ENCODE peak calls at places on chromosomes 16 and 17, in seven cellular contexts. One of them, this sample, is unnamed.

GRCh38 chr17:27408891-27409290 is 47.4 kb upstream of the KSR1 start:
- DNase-seq in adrenal gland: no peak
- DNase-seq in fibroblast of pulmonary artery: peak; percentile 44
- DNase-seq in stomach: peak; percentile 10
- DNase-seq in SK-N-MC: no peak
- DNase-seq in astrocyte of the spinal cord: peak; percentile 41
- DNase-seq in uterus: no peak
- DNase-seq in this sample: no peak

GRCh38 chr16:78689031-78689430 is 589.6 kb downstream of the WWOX start:
- DNase-seq in adrenal gland: no peak
- DNase-seq in fibroblast of pulmonary artery: peak; percentile 50
- DNase-seq in stomach: no peak
- DNase-seq in SK-N-MC: no peak
- DNase-seq in astrocyte of the spinal cord: peak; percentile 4
- DNase-seq in uterus: peak; percentile 42
- DNase-seq in this sample: no peak

GRCh38 chr17:38608648-38609047 is 2.9 kb upstream of the SRCIN1 start:
- DNase-seq in adrenal gland: no peak
- DNase-seq in fibroblast of pulmonary artery: no peak
- DNase-seq in stomach: peak; percentile 85
- DNase-seq in SK-N-MC: no peak
- DNase-seq in astrocyte of the spinal cord: no peak
- DNase-seq in uterus: no peak
- DNase-seq in this sample: no peak

GRCh38 chr17:62804822-62805221 is 3.3 kb downstream of the MARCHF10 start:
- DNase-seq in adrenal gland: no peak
- DNase-seq in fibroblast of pulmonary artery: peak; percentile 87
- DNase-seq in stomach: no peak
- DNase-seq in SK-N-MC: no peak
- DNase-seq in astrocyte of the spinal cord: no peak
- DNase-seq in uterus: no peak
- DNase-seq in this sample: no peak

GRCh38 chr16:22692916-22693646 is 120.9 kb upstream of the HS3ST2 start:
- DNase-seq in adrenal gland: no peak
- DNase-seq in fibroblast of pulmonary artery: no peak
- DNase-seq in stomach: no peak
- DNase-seq in SK-N-MC: no peak
- DNase-seq in astrocyte of the spinal cord: no peak
- DNase-seq in uterus: no peak
- DNase-seq in this sample: no peak

GRCh38 chr17:28055546-28056275 is 13.2 kb downstream of the NLK start:
- DNase-seq in adrenal gland: no peak
- DNase-seq in fibroblast of pulmonary artery: no peak
- DNase-seq in stomach: no peak
- DNase-seq in SK-N-MC: no peak
- DNase-seq in astrocyte of the spinal cord: no peak
- DNase-seq in uterus: no peak
- DNase-seq in this sample: no peak

GRCh38 chr16:17327671-17328335 is 143.0 kb downstream of the XYLT1 start:
- DNase-seq in adrenal gland: no peak
- DNase-seq in fibroblast of pulmonary artery: no peak
- DNase-seq in stomach: no peak
- DNase-seq in SK-N-MC: no peak
- DNase-seq in astrocyte of the spinal cord: no peak
- DNase-seq in uterus: no peak
- DNase-seq in this sample: no peak

GRCh38 chr17:43366809-43367587 is 31.8 kb upstream of the ARL4D start:
- DNase-seq in adrenal gland: no peak
- DNase-seq in fibroblast of pulmonary artery: no peak
- DNase-seq in stomach: no peak
- DNase-seq in SK-N-MC: no peak
- DNase-seq in astrocyte of the spinal cord: no peak
- DNase-seq in uterus: no peak
- DNase-seq in this sample: no peak

GRCh38 chr17:17763136-17763535 is 73.7 kb downstream of the SREBF1 start:
- DNase-seq in adrenal gland: no peak
- DNase-seq in fibroblast of pulmonary artery: no peak
- DNase-seq in stomach: no peak
- DNase-seq in SK-N-MC: no peak
- DNase-seq in astrocyte of the spinal cord: no peak
- DNase-seq in uterus: no peak
- DNase-seq in this sample: no peak

GRCh38 chr16:67842509-67843342 is 606 bp downstream of the THAP11 start:
- DNase-seq in adrenal gland: peak; percentile 64
- DNase-seq in fibroblast of pulmonary artery: peak; percentile 56
- DNase-seq in stomach: peak; percentile 49
- DNase-seq in SK-N-MC: no peak
- DNase-seq in astrocyte of the spinal cord: peak; percentile 58
- DNase-seq in uterus: no peak
- DNase-seq in this sample: no peak

GRCh38 chr17:60425626-60426025 is 3.3 kb downstream of the CHCT1 start:
- DNase-seq in adrenal gland: no peak
- DNase-seq in fibroblast of pulmonary artery: no peak
- DNase-seq in stomach: no peak
- DNase-seq in SK-N-MC: no peak
- DNase-seq in astrocyte of the spinal cord: no peak
- DNase-seq in uterus: no peak
- DNase-seq in this sample: no peak

GRCh38 chr16:3074860-3075545 is 9.6 kb downstream of the IL32 start:
- DNase-seq in adrenal gland: no peak
- DNase-seq in fibroblast of pulmonary artery: no peak
- DNase-seq in stomach: peak; percentile 46
- DNase-seq in SK-N-MC: no peak
- DNase-seq in astrocyte of the spinal cord: no peak
- DNase-seq in uterus: no peak
- DNase-seq in this sample: no peak

GRCh38 chr16:69089091-69089912 is 16.2 kb upstream of the HAS3 start:
- DNase-seq in adrenal gland: peak; percentile 71
- DNase-seq in fibroblast of pulmonary artery: no peak
- DNase-seq in stomach: peak; percentile 40
- DNase-seq in SK-N-MC: no peak
- DNase-seq in astrocyte of the spinal cord: no peak
- DNase-seq in uterus: no peak
- DNase-seq in this sample: no peak

GRCh38 chr16:24409045-24409444 is 130.3 kb upstream of the RBBP6 start:
- DNase-seq in adrenal gland: no peak
- DNase-seq in fibroblast of pulmonary artery: no peak
- DNase-seq in stomach: no peak
- DNase-seq in SK-N-MC: no peak
- DNase-seq in astrocyte of the spinal cord: no peak
- DNase-seq in uterus: no peak
- DNase-seq in this sample: no peak

GRCh38 chr16:3738128-3738527 is 20.8 kb upstream of the TRAP1 start:
- DNase-seq in adrenal gland: peak; percentile 9
- DNase-seq in fibroblast of pulmonary artery: no peak
- DNase-seq in stomach: no peak
- DNase-seq in SK-N-MC: no peak
- DNase-seq in astrocyte of the spinal cord: no peak
- DNase-seq in uterus: no peak
- DNase-seq in this sample: no peak

GRCh38 chr17:9389116-9389515 is 186.5 kb downstream of the STX8 start:
- DNase-seq in adrenal gland: no peak
- DNase-seq in fibroblast of pulmonary artery: peak; percentile 85
- DNase-seq in stomach: no peak
- DNase-seq in SK-N-MC: no peak
- DNase-seq in astrocyte of the spinal cord: peak; percentile 77
- DNase-seq in uterus: no peak
- DNase-seq in this sample: peak; percentile 76

GRCh38 chr16:84700518-84701277 is 898 bp downstream of the USP10 start:
- DNase-seq in adrenal gland: peak; percentile 37
- DNase-seq in fibroblast of pulmonary artery: peak; percentile 30
- DNase-seq in stomach: no peak
- DNase-seq in SK-N-MC: no peak
- DNase-seq in astrocyte of the spinal cord: no peak
- DNase-seq in uterus: no peak
- DNase-seq in this sample: no peak

GRCh38 chr16:80659865-80660264 is 119.1 kb downstream of the DYNLRB2 start:
- DNase-seq in adrenal gland: no peak
- DNase-seq in fibroblast of pulmonary artery: no peak
- DNase-seq in stomach: no peak
- DNase-seq in SK-N-MC: no peak
- DNase-seq in astrocyte of the spinal cord: no peak
- DNase-seq in uterus: no peak
- DNase-seq in this sample: no peak

GRCh38 chr16:80655751-80656150 is 115.0 kb downstream of the DYNLRB2 start:
- DNase-seq in adrenal gland: no peak
- DNase-seq in fibroblast of pulmonary artery: no peak
- DNase-seq in stomach: no peak
- DNase-seq in SK-N-MC: no peak
- DNase-seq in astrocyte of the spinal cord: no peak
- DNase-seq in uterus: no peak
- DNase-seq in this sample: no peak

GRCh38 chr16:80654094-80654862 is 113.5 kb downstream of the DYNLRB2 start:
- DNase-seq in adrenal gland: no peak
- DNase-seq in fibroblast of pulmonary artery: no peak
- DNase-seq in stomach: peak; percentile 34
- DNase-seq in SK-N-MC: no peak
- DNase-seq in astrocyte of the spinal cord: no peak
- DNase-seq in uterus: no peak
- DNase-seq in this sample: no peak

GRCh38 chr16:80656731-80657150 is 115.9 kb downstream of the DYNLRB2 start:
- DNase-seq in adrenal gland: no peak
- DNase-seq in fibroblast of pulmonary artery: no peak
- DNase-seq in stomach: no peak
- DNase-seq in SK-N-MC: no peak
- DNase-seq in astrocyte of the spinal cord: no peak
- DNase-seq in uterus: no peak
- DNase-seq in this sample: no peak

DNA sequence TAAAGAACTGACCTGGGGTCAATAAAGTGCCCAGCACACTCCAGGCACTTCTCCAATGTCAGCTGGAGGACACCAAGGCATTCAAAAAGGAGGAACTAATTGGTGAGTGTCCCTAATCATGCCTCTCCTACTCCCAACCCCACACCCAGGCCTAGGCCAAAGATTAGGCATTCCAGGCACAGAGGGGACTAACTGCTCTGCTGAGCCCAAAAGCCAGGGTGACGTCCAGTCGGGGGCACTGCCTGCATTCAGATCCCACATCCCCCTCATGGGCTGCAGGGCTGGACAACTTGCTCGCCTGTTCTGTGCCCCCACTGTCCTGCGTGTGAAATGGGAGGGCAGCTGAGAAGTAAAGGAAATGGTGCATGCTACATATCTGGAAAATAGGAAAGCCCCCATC is 115.4 kb downstream of the DYNLRB2 start:
- DNase-seq in adrenal gland: no peak
- DNase-seq in fibroblast of pulmonary artery: no peak
- DNase-seq in stomach: no peak
- DNase-seq in SK-N-MC: no peak
- DNase-seq in astrocyte of the spinal cord: no peak
- DNase-seq in uterus: no peak
- DNase-seq in this sample: no peak
- H3K4me3 ChIP-seq in adrenal gland: no peak overlapping the region
- H3K4me3 ChIP-seq in fibroblast of pulmonary artery: no peak overlapping the region
- H3K4me3 ChIP-seq in stomach: no peak overlapping the region
- H3K4me3 ChIP-seq in SK-N-MC: no peak overlapping the region
- H3K4me3 ChIP-seq in astrocyte of the spinal cord: no peak overlapping the region
- H3K4me3 ChIP-seq in uterus: no peak overlapping the region
- H3K4me3 ChIP-seq in this sample: no peak overlapping the region

GRCh38 chr16:54627616-54628015 is 303.0 kb upstream of the IRX5 start:
- DNase-seq in adrenal gland: no peak
- DNase-seq in fibroblast of pulmonary artery: peak; percentile 31
- DNase-seq in stomach: no peak
- DNase-seq in SK-N-MC: no peak
- DNase-seq in astrocyte of the spinal cord: no peak
- DNase-seq in uterus: no peak
- DNase-seq in this sample: no peak
- H3K4me3 ChIP-seq in adrenal gland: no peak overlapping the region
- H3K4me3 ChIP-seq in fibroblast of pulmonary artery: no peak overlapping the region
- H3K4me3 ChIP-seq in stomach: no peak overlapping the region
- H3K4me3 ChIP-seq in SK-N-MC: no peak overlapping the region
- H3K4me3 ChIP-seq in astrocyte of the spinal cord: no peak overlapping the region
- H3K4me3 ChIP-seq in uterus: no peak overlapping the region
- H3K4me3 ChIP-seq in this sample: no peak overlapping the region

GRCh38 chr16:89322381-89323119 is 105.0 kb downstream of the ZNF778 start:
- DNase-seq in adrenal gland: peak; percentile 71
- DNase-seq in fibroblast of pulmonary artery: peak; percentile 80
- DNase-seq in stomach: no peak
- DNase-seq in SK-N-MC: no peak
- DNase-seq in astrocyte of the spinal cord: peak; percentile 83
- DNase-seq in uterus: peak; percentile 79
- DNase-seq in this sample: no peak

GRCh38 chr16:89325861-89326471 is 108.5 kb downstream of the ZNF778 start:
- DNase-seq in adrenal gland: peak; percentile 81
- DNase-seq in fibroblast of pulmonary artery: peak; percentile 90
- DNase-seq in stomach: peak; percentile 72
- DNase-seq in SK-N-MC: no peak
- DNase-seq in astrocyte of the spinal cord: peak; percentile 78
- DNase-seq in uterus: peak; percentile 44
- DNase-seq in this sample: peak; percentile 59

GRCh38 chr16:89323120-89323960 is 105.8 kb downstream of the ZNF778 start:
- DNase-seq in adrenal gland: peak; percentile 25
- DNase-seq in fibroblast of pulmonary artery: no peak
- DNase-seq in stomach: no peak
- DNase-seq in SK-N-MC: no peak
- DNase-seq in astrocyte of the spinal cord: no peak
- DNase-seq in uterus: no peak
- DNase-seq in this sample: no peak

GRCh38 chr16:89326721-89327120 is 109.2 kb downstream of the ZNF778 start:
- DNase-seq in adrenal gland: peak; percentile 24
- DNase-seq in fibroblast of pulmonary artery: no peak
- DNase-seq in stomach: no peak
- DNase-seq in SK-N-MC: no peak
- DNase-seq in astrocyte of the spinal cord: no peak
- DNase-seq in uterus: no peak
- DNase-seq in this sample: no peak

GRCh38 chr16:89324056-89325010 is 106.8 kb downstream of the ZNF778 start:
- DNase-seq in adrenal gland: peak; percentile 18
- DNase-seq in fibroblast of pulmonary artery: peak; percentile 65
- DNase-seq in stomach: no peak
- DNase-seq in SK-N-MC: no peak
- DNase-seq in astrocyte of the spinal cord: peak; percentile 91
- DNase-seq in uterus: no peak
- DNase-seq in this sample: no peak
- H3K4me3 ChIP-seq in adrenal gland: no peak overlapping the region
- H3K4me3 ChIP-seq in fibroblast of pulmonary artery: no peak overlapping the region
- H3K4me3 ChIP-seq in stomach: no peak overlapping the region
- H3K4me3 ChIP-seq in SK-N-MC: no peak overlapping the region
- H3K4me3 ChIP-seq in astrocyte of the spinal cord: no peak overlapping the region
- H3K4me3 ChIP-seq in uterus: no peak overlapping the region
- H3K4me3 ChIP-seq in this sample: no peak overlapping the region

GRCh38 chr16:30903596-30903995 is 7.2 kb downstream of the CTF1 start:
- DNase-seq in adrenal gland: peak; percentile 54
- DNase-seq in fibroblast of pulmonary artery: peak; percentile 61
- DNase-seq in stomach: no peak
- DNase-seq in SK-N-MC: no peak
- DNase-seq in astrocyte of the spinal cord: no peak
- DNase-seq in uterus: no peak
- DNase-seq in this sample: no peak

GRCh38 chr16:30904114-30904780 is 7.8 kb downstream of the CTF1 start:
- DNase-seq in adrenal gland: no peak
- DNase-seq in fibroblast of pulmonary artery: no peak
- DNase-seq in stomach: no peak
- DNase-seq in SK-N-MC: no peak
- DNase-seq in astrocyte of the spinal cord: no peak
- DNase-seq in uterus: no peak
- DNase-seq in this sample: no peak

GRCh38 chr16:30901201-30902069 is 5.0 kb downstream of the CTF1 start:
- DNase-seq in adrenal gland: no peak
- DNase-seq in fibroblast of pulmonary artery: no peak
- DNase-seq in stomach: no peak
- DNase-seq in SK-N-MC: no peak
- DNase-seq in astrocyte of the spinal cord: no peak
- DNase-seq in uterus: no peak
- DNase-seq in this sample: no peak

GRCh38 chr16:30902070-30902972 is 5.9 kb downstream of the CTF1 start:
- DNase-seq in adrenal gland: peak; percentile 68
- DNase-seq in fibroblast of pulmonary artery: peak; percentile 64
- DNase-seq in stomach: peak; percentile 77
- DNase-seq in SK-N-MC: no peak
- DNase-seq in astrocyte of the spinal cord: peak; percentile 28
- DNase-seq in uterus: peak; percentile 74
- DNase-seq in this sample: no peak

GRCh38 chr16:30903002-30903401 is 6.6 kb downstream of the CTF1 start:
- DNase-seq in adrenal gland: no peak
- DNase-seq in fibroblast of pulmonary artery: no peak
- DNase-seq in stomach: no peak
- DNase-seq in SK-N-MC: no peak
- DNase-seq in astrocyte of the spinal cord: no peak
- DNase-seq in uterus: no peak
- DNase-seq in this sample: no peak
- H3K4me3 ChIP-seq in adrenal gland: peak overlapping the region; percentile 62
- H3K4me3 ChIP-seq in fibroblast of pulmonary artery: no peak overlapping the region
- H3K4me3 ChIP-seq in stomach: peak overlapping the region; percentile 51
- H3K4me3 ChIP-seq in SK-N-MC: no peak overlapping the region
- H3K4me3 ChIP-seq in astrocyte of the spinal cord: no peak overlapping the region
- H3K4me3 ChIP-seq in uterus: no peak overlapping the region
- H3K4me3 ChIP-seq in this sample: no peak overlapping the region